ENCODE peak calls at places on chromosomes 3 and 15, in eight cellular contexts. B is AG08396, T is renal cortical epithelial cell, U is lower leg skin, J is testis, F is HTR-8/SVneo, W is caudate nucleus, Z is lower lobe of right lung. K is an unnamed sample.

GRCh38 chr3:117842086-117842485 is 1132.5 kb downstream of the TUSC7 start:
- DNase-seq in B (no peak), T (no peak), U (no peak), J (no peak), F (no peak), W (no peak), Z (no peak), K (no peak)

GRCh38 chr15:77034620-77035467 is 36.1 kb downstream of the TSPAN3 start:
- DNase-seq in B (peak; percentile 58), T (no peak), U (peak; percentile 86), J (peak; percentile 37), F (no peak), W (no peak), Z (peak; percentile 56), K (no peak)

GRCh38 chr3:134476977-134477376 is 8.8 kb downstream of the ANAPC13 start:
- DNase-seq in B (no peak), T (no peak), U (no peak), J (no peak), F (no peak), W (no peak), Z (no peak), K (no peak)

GRCh38 chr3:138397983-138398382 is 36.4 kb upstream of the ESYT3 start:
- DNase-seq in B (no peak), T (no peak), U (peak; percentile 58), J (peak; percentile 44), F (no peak), W (no peak), Z (no peak), K (no peak)

GRCh38 chr3:127013758-127014535 is 31.0 kb downstream of the PLXNA1 start:
- DNase-seq in B (no peak), T (no peak), U (no peak), J (no peak), F (no peak), W (no peak), Z (no peak), K (no peak)

GRCh38 chr15:43939070-43939469 is 112.3 kb downstream of the WDR76 start:
- DNase-seq in B (no peak), T (peak; percentile 19), U (no peak), J (no peak), F (peak; percentile 33), W (no peak), Z (no peak), K (no peak)

GRCh38 chr3:185715091-185715490 is 109.8 kb downstream of the IGF2BP2 start:
- DNase-seq in B (peak; percentile 28), T (peak; percentile 52), U (no peak), J (no peak), F (peak; percentile 41), W (no peak), Z (no peak), K (no peak)

GRCh38 chr15:101091080-101092017 is 160.5 kb downstream of the CHSY1 start:
- DNase-seq in B (peak; percentile 70), T (no peak), U (no peak), J (peak; percentile 74), F (no peak), W (no peak), Z (no peak), K (peak; percentile 24)

GRCh38 chr15:75145027-75145841 is 56.4 kb upstream of the C15orf39 start:
- DNase-seq in B (no peak), T (no peak), U (no peak), J (no peak), F (no peak), W (no peak), Z (no peak), K (no peak)

GRCh38 chr15:90184119-90184785 is 16.9 kb upstream of the SEMA4B start:
- DNase-seq in B (peak; percentile 81), T (peak; percentile 96), U (peak; percentile 92), J (peak; percentile 96), F (no peak), W (peak; percentile 74), Z (peak; percentile 86), K (no peak)

GRCh38 chr15:92899910-92900711 is at the start of gene CHD2:
- DNase-seq in B (peak; percentile 70), T (peak; percentile 90), U (no peak), J (peak; percentile 87), F (peak; percentile 82), W (peak; percentile 82), Z (peak; percentile 72), K (peak; percentile 57)

GRCh38 chr3:165837058-165837525 is at the start of gene BCHE:
- DNase-seq in B (peak; percentile 13), T (peak; percentile 72), U (no peak), J (peak; percentile 64), F (no peak), W (peak; percentile 36), Z (no peak), K (no peak)

GRCh38 chr15:89335289-89336041 is 841 bp upstream of the POLG start:
- DNase-seq in B (no peak), T (peak; percentile 11), U (peak; percentile 88), J (peak; percentile 50), F (no peak), W (no peak), Z (no peak), K (no peak)

GRCh38 chr3:168824107-168824506 is 728.4 kb upstream of the GOLIM4 start:
- DNase-seq in B (no peak), T (no peak), U (no peak), J (no peak), F (no peak), W (no peak), Z (no peak), K (no peak)

GRCh38 chr3:10304905-10305304 is 12.2 kb upstream of the GHRL start:
- DNase-seq in B (no peak), T (no peak), U (no peak), J (no peak), F (no peak), W (no peak), Z (no peak), K (no peak)

GRCh38 chr3:171835116-171835515 is 8.0 kb upstream of the TMEM212 start:
- DNase-seq in B (no peak), T (no peak), U (no peak), J (no peak), F (no peak), W (no peak), Z (no peak), K (no peak)

GRCh38 chr3:133457465-133458067 is 57.7 kb downstream of the BFSP2 start:
- DNase-seq in B (no peak), T (no peak), U (no peak), J (no peak), F (no peak), W (no peak), Z (no peak), K (no peak)

GRCh38 chr15:61228025-61228901 is 839 bp downstream of the RORA start:
- DNase-seq in B (peak; percentile 30), T (peak; percentile 8), U (peak; percentile 85), J (peak; percentile 31), F (peak; percentile 8), W (no peak), Z (peak; percentile 46), K (no peak)

K was measured in non-pigmented ciliary epithelial cell.